ENCODE peak calls at places on chromosomes 3 and 15, in five cellular contexts. N, X, S, V and D are unnamed samples.

GRCh38 chr3:151599103-151599672 is 134.5 kb upstream of the AADACL2 start:
- DNase-seq in N (no peak), X (no peak), S (no peak), V (no peak), D (no peak)

GRCh38 chr3:87498358-87499080 is 222.1 kb upstream of the POU1F1 start:
- DNase-seq in N (no peak), X (no peak), S (no peak), V (no peak), D (no peak)

GRCh38 chr3:44682182-44682896 is 30.1 kb upstream of the ZNF502 start:
- DNase-seq in N (no peak), X (peak), S (no peak), V (no peak), D (no peak)

GRCh38 chr3:164416491-164417222 is 661.6 kb downstream of the SI start:
- DNase-seq in N (no peak), X (no peak), S (no peak), V (no peak), D (no peak)

GRCh38 chr15:78508272-78508671 is 895 bp downstream of the HYKK start:
- DNase-seq in N (no peak), X (no peak), S (peak), V (no peak), D (no peak)

GRCh38 chr15:52228928-52229327 is 37.7 kb upstream of the GNB5 start:
- DNase-seq in N (no peak), X (no peak), S (peak), V (peak), D (peak)

GRCh38 chr3:171528102-171528501 is 67.9 kb upstream of the TNIK start:
- DNase-seq in N (no peak), X (peak), S (no peak), V (no peak), D (no peak)

GRCh38 chr3:167318996-167319615 is 61.0 kb downstream of the ZBBX start:
- DNase-seq in N (no peak), X (no peak), S (no peak), V (no peak), D (no peak)

GRCh38 chr3:11835028-11835639 is 11.6 kb downstream of the TAMM41 start:
- DNase-seq in N (peak), X (peak), S (no peak), V (no peak), D (peak)

GRCh38 chr3:72155391-72156064 is 370.6 kb upstream of the PROK2 start:
- DNase-seq in N (peak), X (peak), S (peak), V (no peak), D (peak)

GRCh38 chr3:187594272-187594671 is 75.9 kb downstream of the SST start:
- DNase-seq in N (no peak), X (no peak), S (no peak), V (no peak), D (no peak)

GRCh38 chr15:99341786-99342185 is 90.5 kb downstream of the LRRC28 start:
- DNase-seq in N (no peak), X (peak), S (no peak), V (no peak), D (no peak)

GRCh38 chr3:177928156-177928555 is 608.1 kb upstream of the KCNMB2 start:
- DNase-seq in N (no peak), X (peak), S (no peak), V (no peak), D (peak)

GRCh38 chr3:185992801-185993467 is 55.1 kb upstream of the TRA2B start:
- DNase-seq in N (no peak), X (peak), S (no peak), V (no peak), D (no peak)

GRCh38 chr3:58116161-58116955 is 94.4 kb downstream of the DNASE1L3 start:
- DNase-seq in N (no peak), X (no peak), S (no peak), V (no peak), D (no peak)

GRCh38 chr3:141050913-141051632 is at the start of gene SPSB4:
- DNase-seq in N (peak), X (peak), S (peak), V (peak), D (peak)

GRCh38 chr15:29535952-29536351 is 266.3 kb upstream of the NSMCE3 start:
- DNase-seq in N (no peak), X (no peak), S (no peak), V (no peak), D (no peak)

GRCh38 chr3:99396651-99397050 is 241.7 kb upstream of the COL8A1 start:
- DNase-seq in N (no peak), X (no peak), S (no peak), V (no peak), D (no peak)

GRCh38 chr15:48823237-48823636 is 12.4 kb upstream of the CEP152 start:
- DNase-seq in N (no peak), X (peak), S (no peak), V (no peak), D (no peak)

GRCh38 chr3:4985330-4986174 is 6.3 kb downstream of the BHLHE40 start:
- DNase-seq in N (no peak), X (peak), S (peak), V (no peak), D (peak)

GRCh38 chr3:60774617-60775016 is 476.6 kb downstream of the FHIT start:
- DNase-seq in N (no peak), X (no peak), S (no peak), V (no peak), D (no peak)

GRCh38 chr3:134299185-134299887 is 48.7 kb upstream of the RYK start:
- DNase-seq in N (no peak), X (peak), S (no peak), V (no peak), D (no peak)

GRCh38 chr3:13249630-13250395 is 170.3 kb downstream of the NUP210 start:
- DNase-seq in N (no peak), X (no peak), S (no peak), V (no peak), D (no peak)

GRCh38 chr3:190989213-190989612 is 126.7 kb upstream of the GMNC start:
- DNase-seq in N (no peak), X (no peak), S (no peak), V (no peak), D (no peak)

GRCh38 chr3:11651900-11652299 is 8.2 kb upstream of the VGLL4 start:
- DNase-seq in N (peak), X (peak), S (peak), V (no peak), D (peak)

GRCh38 chr15:62750471-62750870 is 292.1 kb upstream of the TPM1 start:
- DNase-seq in N (no peak), X (no peak), S (no peak), V (no peak), D (no peak)

GRCh38 chr3:170690133-170690981 is 104.5 kb upstream of the SLC7A14 start:
- DNase-seq in N (peak), X (peak), S (peak), V (peak), D (peak)

GRCh38 chr3:36774072-36774471 is 9.7 kb upstream of the DCLK3 start:
- DNase-seq in N (no peak), X (peak), S (no peak), V (no peak), D (no peak)

GRCh38 chr15:48520376-48521155 is 124.9 kb downstream of the FBN1 start:
- DNase-seq in N (no peak), X (no peak), S (peak), V (peak), D (no peak)

GRCh38 chr15:99574502-99574901 is 8.7 kb downstream of the MEF2A start:
- DNase-seq in N (no peak), X (no peak), S (no peak), V (no peak), D (no peak)

GRCh38 chr3:44995142-44995770 is 19.2 kb downstream of the EXOSC7 start:
- DNase-seq in N (peak), X (peak), S (no peak), V (no peak), D (no peak)

GRCh38 chr3:52530918-52531635 is 2.6 kb downstream of the NT5DC2 start:
- DNase-seq in N (no peak), X (no peak), S (no peak), V (no peak), D (no peak)

DNA sequence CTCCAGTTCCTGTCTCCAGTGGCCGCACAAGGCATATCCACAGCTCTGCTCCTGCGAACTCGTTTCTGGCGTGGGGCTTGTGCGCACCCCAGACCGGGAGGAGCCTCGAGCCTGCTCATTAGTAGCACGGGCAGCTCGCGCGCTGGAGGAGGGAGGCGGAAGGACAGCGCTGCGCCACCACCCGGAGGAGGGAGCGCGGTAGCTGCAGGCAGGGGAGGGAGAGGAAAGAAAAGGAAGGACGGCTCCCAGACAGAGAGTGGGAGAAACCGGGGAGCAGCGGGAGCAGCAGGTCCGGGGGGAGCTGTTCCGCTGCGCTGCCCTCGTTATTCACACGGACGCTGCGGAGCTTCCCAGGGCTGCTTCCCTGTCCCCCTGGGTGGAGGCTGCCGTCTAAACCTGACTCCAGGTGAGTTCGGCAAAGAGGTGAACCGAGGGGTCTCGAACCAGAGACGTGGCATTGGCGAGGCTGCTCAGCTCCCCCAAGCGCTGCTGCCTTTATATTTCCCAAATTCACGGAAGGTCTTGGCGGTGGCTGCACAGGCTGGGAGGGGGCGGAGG is 121.3 kb upstream of the ZNF717 start:
- DNase-seq in N (peak), X (peak), S (no peak), V (peak), D (no peak)
- TF ChIP-seq RAD21 in N (no peak), X (no peak), S (no peak), V (peak), D (no peak)

DNA sequence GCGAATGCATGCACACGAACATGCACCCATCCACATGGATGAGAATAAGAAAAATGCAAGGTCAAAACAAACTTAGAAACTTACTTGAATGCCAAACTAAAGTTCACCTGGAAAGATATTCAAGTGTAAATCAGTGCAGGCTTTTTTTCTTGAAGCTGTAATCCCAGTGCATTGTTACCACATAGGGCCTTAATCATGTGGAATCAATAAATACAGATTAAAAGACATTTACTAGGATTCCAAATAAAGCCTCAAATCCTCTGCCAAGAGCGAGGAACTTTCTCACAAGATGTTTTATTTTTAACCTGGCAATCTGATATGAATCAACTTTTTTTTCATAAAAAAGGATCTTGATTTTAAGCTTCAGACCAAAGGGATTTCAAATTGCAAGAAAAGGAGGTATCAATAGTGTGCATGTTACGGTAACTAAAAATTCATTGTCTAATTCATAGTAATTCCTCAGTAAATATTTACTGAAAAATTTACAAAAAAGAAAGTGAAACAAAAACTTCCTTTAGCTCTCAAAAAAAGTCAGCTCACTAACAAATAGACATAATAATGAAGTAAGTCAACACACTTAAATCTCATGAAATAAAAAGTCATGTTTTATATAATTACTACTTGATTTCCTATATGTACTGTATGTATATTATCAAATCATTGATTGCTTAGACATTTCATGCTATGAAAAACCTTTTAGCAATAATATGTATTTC is 978.6 kb downstream of the PLOD2 start:
- DNase-seq in N (no peak), X (no peak), S (no peak), V (no peak), D (no peak)
- TF ChIP-seq RAD21 in N (no peak), X (no peak), S (no peak), V (no peak), D (no peak)

GRCh38 chr3:149015383-149015782 is 24.0 kb downstream of the GYG1 start:
- DNase-seq in N (no peak), X (peak), S (no peak), V (no peak), D (no peak)

GRCh38 chr3:149019581-149019980 is 28.2 kb downstream of the GYG1 start:
- DNase-seq in N (no peak), X (peak), S (no peak), V (no peak), D (no peak)

GRCh38 chr3:149018247-149018646 is 26.9 kb downstream of the GYG1 start:
- DNase-seq in N (no peak), X (peak), S (peak), V (no peak), D (no peak)

GRCh38 chr3:149016242-149016641 is 24.9 kb downstream of the GYG1 start:
- DNase-seq in N (no peak), X (no peak), S (no peak), V (no peak), D (no peak)

DNA sequence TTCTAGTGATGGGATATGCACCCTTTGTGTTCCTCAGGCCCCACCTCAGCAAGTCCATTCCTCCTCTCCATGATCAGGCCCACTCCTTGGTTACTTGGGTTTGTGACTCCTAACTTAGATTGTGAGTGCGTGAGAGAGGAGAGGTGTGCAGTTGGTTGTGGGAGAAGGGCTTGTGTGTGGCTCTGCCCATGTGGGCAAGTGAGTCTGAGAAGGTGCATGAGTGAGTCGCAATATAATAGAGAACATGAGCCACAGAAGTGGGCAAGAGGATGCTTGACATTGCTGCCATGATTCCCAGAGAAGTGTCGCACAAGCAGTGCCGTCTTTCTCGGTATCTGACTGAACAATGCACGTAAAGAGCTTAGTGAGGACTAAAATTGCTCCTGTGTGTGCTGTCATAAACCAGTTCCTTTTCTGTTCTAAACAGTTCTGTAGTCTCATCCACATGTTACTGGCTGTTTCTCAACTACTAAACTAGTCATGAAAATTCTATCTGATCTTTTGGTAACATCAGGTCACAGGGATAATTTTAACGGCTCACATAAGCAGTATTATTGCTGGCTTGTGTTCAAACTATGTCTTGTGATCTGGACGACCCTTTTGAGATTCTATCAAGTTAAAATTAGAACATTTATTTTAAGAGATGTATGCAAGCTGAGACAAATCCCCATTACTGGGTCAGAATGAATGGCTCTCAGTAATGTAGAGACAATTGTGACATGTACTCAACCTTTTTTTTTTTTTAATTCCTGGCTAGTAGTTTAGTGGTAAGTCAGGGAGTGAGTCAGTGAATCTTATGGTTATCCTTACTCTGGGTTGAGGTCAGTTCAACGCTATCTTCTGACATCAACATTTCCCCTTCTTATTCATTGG is 25.6 kb downstream of the GYG1 start:
- DNase-seq in N (no peak), X (peak), S (no peak), V (no peak), D (no peak)
- TF ChIP-seq RAD21 in N (no peak), X (no peak), S (no peak), V (no peak), D (no peak)

GRCh38 chr3:8500208-8500961 is 1.2 kb upstream of the LMCD1 start:
- DNase-seq in N (peak), X (peak), S (peak), V (no peak), D (peak)
- TF ChIP-seq RAD21 in N (peak), X (no peak), S (no peak), V (peak), D (no peak)